ENCODE peak calls at places on chromosomes 4 and X, in eight cellular contexts. L, M, A, F, B, K, V and Q are unnamed samples.

GRCh38 chr4:125765936-125766335 is 451.2 kb downstream of the FAT4 start:
- DNase-seq in L (peak), A (no peak), B (no peak), M (no peak), V (peak), K (no peak), F (no peak), Q (peak)

GRCh38 chr4:145047151-145047550 is 50.8 kb downstream of the ANAPC10 start:
- DNase-seq in V (no peak), L (no peak), A (no peak), F (no peak), M (no peak), B (no peak), K (no peak), Q (no peak)

GRCh38 chr4:119721878-119722277 is 93.3 kb upstream of the PDE5A start:
- DNase-seq in B (no peak), K (no peak), A (no peak), V (peak), L (no peak), F (peak), M (no peak), Q (no peak)

GRCh38 chr4:48949518-48950207 is 36.4 kb upstream of the CWH43 start:
- DNase-seq in L (peak), A (no peak), M (no peak), K (no peak), V (peak), F (peak), B (peak), Q (peak)

GRCh38 chrX:135411893-135412292 is 9.9 kb upstream of the SMIM10L2A start:
- DNase-seq in V (peak), M (no peak), K (no peak), B (peak), A (no peak), F (peak), L (peak), Q (peak)

GRCh38 chr4:7775396-7775795 is 164.3 kb downstream of the AFAP1 start:
- DNase-seq in V (no peak), L (no peak), F (no peak), A (peak), M (no peak), K (no peak), B (no peak), Q (no peak)

GRCh38 chr4:118712872-118713271 is 27.7 kb downstream of the METTL14 start:
- DNase-seq in A (no peak), V (no peak), L (peak), F (no peak), K (no peak), B (no peak), M (no peak), Q (peak)

GRCh38 chr4:101785476-101785875 is 5.1 kb upstream of the BANK1 start:
- DNase-seq in L (no peak), K (no peak), B (no peak), V (no peak), A (no peak), M (no peak), F (no peak), Q (no peak)

GRCh38 chr4:6262847-6263487 is 6.7 kb upstream of the WFS1 start:
- DNase-seq in L (no peak), F (no peak), B (no peak), M (no peak), V (no peak), A (peak), K (no peak), Q (no peak)

GRCh38 chrX:107706309-107706708 is 69.3 kb downstream of the TSC22D3 start:
- DNase-seq in V (no peak), A (no peak), B (no peak), M (no peak), F (no peak), L (no peak), K (no peak), Q (no peak)

GRCh38 chr4:109979932-109980717 is 67.4 kb downstream of the EGF start:
- DNase-seq in L (peak), K (no peak), B (peak), F (peak), M (no peak), A (no peak), V (peak), Q (peak)

GRCh38 chr4:145538636-145539035 is 57.0 kb downstream of the SMAD1 start:
- DNase-seq in F (no peak), B (no peak), V (no peak), A (no peak), M (no peak), K (no peak), L (no peak), Q (no peak)

DNA sequence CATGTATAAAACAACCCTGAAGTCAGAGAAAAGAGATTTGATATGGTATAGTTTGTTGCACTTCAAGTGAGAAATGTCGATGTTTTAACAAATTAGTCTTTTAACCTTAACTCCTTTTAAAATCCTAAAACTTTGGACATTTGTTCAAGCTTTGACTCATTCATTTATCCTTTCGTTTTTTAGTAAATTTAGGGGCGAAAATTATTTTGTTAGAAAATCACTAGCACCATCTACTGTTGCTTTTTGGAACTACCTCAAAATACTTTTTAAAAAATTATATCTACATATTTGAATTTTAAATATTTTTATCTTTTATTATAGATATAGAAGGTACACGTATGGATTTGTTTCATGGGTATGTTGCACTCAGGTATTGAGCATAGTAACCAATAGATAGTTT is 165.1 kb upstream of the POF1B start:
- DNase-seq in A (no peak), B (no peak), V (no peak), F (peak), M (no peak), L (peak), K (no peak), Q (peak)
- TF ChIP-seq CTCF in A (no peak), B (peak), V (peak), F (peak), M (no peak), L (no peak), K (peak), Q (peak)

GRCh38 chr4:76213415-76214268 is at the start of gene SCARB2:
- DNase-seq in M (peak), V (peak), L (peak), B (peak), K (peak), A (peak), F (peak), Q (peak)

GRCh38 chr4:76216975-76217814 is 3.6 kb upstream of the SCARB2 start:
- DNase-seq in V (peak), M (no peak), A (no peak), L (no peak), K (no peak), B (no peak), F (peak), Q (no peak)

GRCh38 chr4:76214269-76214628 is 625 bp upstream of the SCARB2 start:
- DNase-seq in K (no peak), V (no peak), A (no peak), F (peak), L (no peak), M (no peak), B (no peak), Q (no peak)

GRCh38 chr4:76216521-76216920 is 2.9 kb upstream of the SCARB2 start:
- DNase-seq in M (no peak), L (no peak), F (no peak), B (no peak), A (no peak), V (no peak), K (no peak), Q (no peak)

DNA sequence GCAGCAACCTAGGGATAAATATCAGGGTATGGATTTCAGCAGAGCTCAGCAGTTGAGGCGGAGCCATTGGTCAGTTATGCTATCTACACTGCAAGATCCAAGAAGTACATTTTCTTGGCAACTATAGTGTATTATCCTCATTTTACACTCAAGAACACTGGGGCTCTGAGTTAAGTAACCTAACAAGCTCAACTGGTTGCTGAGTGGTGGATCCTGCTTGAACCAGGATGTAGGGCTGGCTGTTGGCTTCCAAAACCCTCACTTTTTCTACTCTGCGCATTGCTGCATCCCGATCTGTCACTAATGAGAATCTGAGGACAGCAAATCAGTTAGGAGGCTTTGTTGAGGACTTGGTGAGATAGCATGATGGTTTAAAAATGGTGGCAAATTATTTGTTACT is 1.5 kb upstream of the SCARB2 start:
- DNase-seq in V (peak), A (no peak), L (no peak), M (no peak), F (peak), K (no peak), B (no peak), Q (no peak)
- H3K4me3 ChIP-seq in V (no peak), A (no peak), L (no peak), M (no peak), F (no peak), K (no peak), B (no peak), Q (no peak)

GRCh38 chr4:1773754-1774153 is 19.3 kb upstream of the FGFR3 start:
- DNase-seq in A (no peak), B (no peak), K (no peak), V (no peak), L (no peak), M (no peak), F (no peak), Q (no peak)

GRCh38 chr4:1777822-1778641 is 15.1 kb upstream of the FGFR3 start:
- DNase-seq in L (peak), A (no peak), B (peak), F (peak), V (peak), K (peak), M (no peak), Q (no peak)

GRCh38 chr4:1778642-1779392 is 14.3 kb upstream of the FGFR3 start:
- DNase-seq in M (no peak), A (no peak), L (no peak), F (no peak), K (no peak), B (no peak), V (no peak), Q (no peak)

GRCh38 chr4:1775731-1776500 is 17.2 kb upstream of the FGFR3 start:
- DNase-seq in B (no peak), M (no peak), L (peak), V (peak), F (peak), A (no peak), K (no peak), Q (no peak)

DNA sequence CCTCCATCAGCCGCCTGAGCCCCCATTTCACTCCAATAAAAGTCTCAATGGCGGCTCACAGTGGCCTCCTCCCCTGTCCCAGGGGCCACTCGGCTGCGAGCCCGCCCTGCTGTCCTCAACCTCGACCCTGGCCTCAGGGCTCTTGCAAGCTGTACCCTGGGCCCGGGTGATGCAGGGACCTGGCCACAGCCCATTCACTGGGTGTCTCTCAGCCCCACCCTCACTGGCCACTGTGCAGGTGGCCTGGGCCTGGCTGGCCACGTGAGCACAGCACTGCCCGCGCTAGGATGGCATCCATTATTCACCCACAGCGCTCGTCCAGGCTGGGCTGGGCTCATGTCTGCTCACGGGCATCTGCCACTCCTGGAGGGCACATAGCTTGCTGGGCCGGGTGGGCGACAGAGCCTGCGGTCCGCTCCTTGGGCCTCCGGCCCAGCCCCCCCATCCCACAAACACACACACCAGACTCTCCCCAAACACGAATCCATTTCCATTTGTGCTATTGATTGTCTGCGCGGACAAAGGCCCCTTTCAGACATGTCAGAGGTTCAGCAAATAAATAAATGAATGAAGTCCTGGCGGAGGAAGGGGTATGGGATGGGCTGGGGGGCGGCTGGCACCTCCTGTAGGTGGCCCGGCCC is 16.5 kb upstream of the FGFR3 start:
- DNase-seq in V (no peak), L (no peak), F (no peak), A (no peak), K (no peak), B (no peak), M (no peak), Q (no peak)
- TF ChIP-seq CTCF in V (no peak), L (no peak), F (no peak), A (no peak), K (no peak), B (no peak), M (no peak), Q (no peak)

GRCh38 chrX:47216393-47216925 is 2.0 kb upstream of the CDK16 start:
- DNase-seq in V (no peak), L (no peak), B (no peak), K (no peak), F (no peak), A (peak), M (no peak), Q (no peak)

GRCh38 chrX:47218280-47218919 is at the start of gene CDK16:
- DNase-seq in F (peak), L (peak), A (peak), V (peak), M (peak), K (peak), B (peak), Q (peak)

GRCh38 chrX:47218920-47219815 is 687 bp downstream of the CDK16 start:
- DNase-seq in B (no peak), K (peak), L (peak), V (no peak), A (peak), M (no peak), F (no peak), Q (no peak)

GRCh38 chrX:47217852-47218279 is 615 bp upstream of the CDK16 start:
- DNase-seq in M (peak), K (peak), L (peak), V (peak), F (peak), A (peak), B (peak), Q (peak)

DNA sequence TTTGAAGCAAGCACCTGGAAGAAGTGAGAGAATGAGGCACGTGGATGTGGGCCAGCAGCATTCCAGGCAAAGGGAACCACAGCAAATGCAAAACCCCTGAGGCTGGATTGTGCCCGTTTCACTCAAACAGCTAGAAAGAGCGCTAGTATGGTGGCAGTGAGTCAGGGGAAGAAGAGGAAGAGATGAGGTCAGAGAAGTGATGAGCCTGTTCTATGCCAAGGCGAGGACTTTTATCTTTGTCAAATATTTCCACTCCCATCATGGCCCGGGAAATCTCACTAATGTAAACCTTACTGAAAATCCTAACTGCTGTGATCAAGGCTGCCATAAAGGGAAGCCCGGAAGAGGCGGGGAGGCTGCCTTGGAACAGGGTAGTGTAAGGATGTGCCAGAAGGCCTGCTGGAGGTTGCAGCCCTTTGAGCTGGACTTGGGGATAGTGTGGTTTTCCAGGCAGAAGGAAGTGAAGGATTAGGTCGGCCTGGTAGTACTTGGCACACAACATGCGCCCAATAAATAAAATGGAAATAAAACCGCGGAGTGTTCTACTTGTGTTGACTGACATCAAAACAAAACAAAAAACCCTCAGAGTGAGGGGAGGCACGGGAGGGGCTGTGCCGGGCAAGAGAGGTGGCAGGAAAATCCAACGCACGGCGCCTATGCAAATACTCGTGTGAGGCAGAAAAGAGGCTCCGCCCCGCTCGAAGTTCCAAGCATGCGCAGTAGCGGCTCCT is 1.2 kb upstream of the CDK16 start:
- DNase-seq in A (peak), M (peak), K (no peak), L (peak), B (no peak), V (peak), F (peak), Q (peak)
- H3K4me3 ChIP-seq in A (peak), M (no peak), K (peak), L (peak), B (peak), V (peak), F (peak), Q (peak)

DNA sequence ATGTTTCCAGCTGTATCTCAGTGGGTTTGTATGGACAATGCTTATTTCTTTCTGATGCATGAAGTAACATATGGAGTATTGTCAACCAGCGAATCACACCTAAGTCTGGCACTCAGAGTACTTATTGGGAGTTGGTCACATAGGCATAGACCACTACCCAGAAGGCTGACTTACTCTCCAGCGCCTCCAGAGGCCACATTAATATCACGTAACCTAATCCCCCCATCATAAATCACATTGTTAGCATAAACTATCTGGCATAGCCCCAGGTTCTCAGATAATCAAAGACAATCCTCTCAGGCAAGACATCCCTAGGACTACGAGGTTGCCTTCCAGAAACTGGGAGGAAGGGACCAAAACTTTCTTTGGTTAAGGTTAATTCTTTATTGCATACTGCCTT is 560.5 kb upstream of the PABPC4L start:
- DNase-seq in B (no peak), L (no peak), M (no peak), K (no peak), A (no peak), F (no peak), V (no peak), Q (no peak)
- TF ChIP-seq CTCF in B (peak), L (no peak), M (no peak), K (no peak), A (no peak), F (no peak), V (peak), Q (no peak)

GRCh38 chr4:23891064-23891421 is 1.2 kb upstream of the PPARGC1A start:
- DNase-seq in M (no peak), F (no peak), L (no peak), K (no peak), B (no peak), V (no peak), A (no peak), Q (no peak)
- H3K4me3 ChIP-seq in M (no peak), F (no peak), L (no peak), K (peak), B (no peak), V (no peak), A (no peak), Q (no peak)

GRCh38 chrX:72050011-72050410 is 81.7 kb downstream of the RTL5 start:
- DNase-seq in L (no peak), K (no peak), F (no peak), B (no peak), A (no peak), M (no peak), V (no peak), Q (peak)
- TF ChIP-seq CTCF in L (no peak), K (no peak), F (no peak), B (no peak), A (no peak), M (no peak), V (no peak), Q (no peak)